ENCODE peak calls at places on chromosomes 6 and 20, in five cellular contexts. X is HepG2, L is GM12878, H is WTC11, D is A549. O is an unnamed sample.

GRCh38 chr6:10690651-10691445 is 3.6 kb downstream of the C6orf52 start:
- DNase-seq in X (no peak), L (no peak), H (no peak), D (no peak), O (no peak)

GRCh38 chr6:165551828-165552227 is 111.2 kb downstream of the PDE10A start:
- DNase-seq in X (no peak), L (no peak), H (no peak), D (no peak), O (no peak)

GRCh38 chr6:33860706-33861474 is 57.1 kb upstream of the MLN start:
- DNase-seq in X (no peak), L (no peak), H (no peak), D (no peak), O (no peak)

GRCh38 chr6:43712590-43712989 is 25.0 kb upstream of the MRPS18A start:
- DNase-seq in X (no peak), L (no peak), H (no peak), D (no peak), O (no peak)

GRCh38 chr6:50956014-50956413 is 137.3 kb downstream of the TFAP2B start:
- DNase-seq in X (no peak), L (no peak), H (no peak), D (no peak), O (peak; percentile 29)

GRCh38 chr20:11511816-11512215 is 405.9 kb upstream of the BTBD3 start:
- DNase-seq in X (no peak), L (peak; percentile 5), H (no peak), D (no peak), O (no peak)

GRCh38 chr6:82118150-82118562 is 129.4 kb downstream of the IBTK start:
- DNase-seq in X (no peak), L (no peak), H (no peak), D (no peak), O (no peak)

GRCh38 chr6:43891072-43891870 is 121.3 kb downstream of the VEGFA start:
- DNase-seq in X (no peak), L (no peak), H (peak; percentile 35), D (no peak), O (no peak)

GRCh38 chr6:119742188-119742803 is 392.7 kb upstream of the MAN1A1 start:
- DNase-seq in X (peak; percentile 54), L (no peak), H (peak; percentile 86), D (peak; percentile 28), O (peak; percentile 80)

GRCh38 chr6:89353118-89353556 is 615 bp upstream of the UBE2J1 start:
- DNase-seq in X (no peak), L (no peak), H (no peak), D (no peak), O (no peak)

GRCh38 chr6:88908598-88909548 is 54.5 kb downstream of the RNGTT start:
- DNase-seq in X (no peak), L (no peak), H (no peak), D (no peak), O (no peak)

GRCh38 chr6:117034547-117034946 is 157.5 kb downstream of the RFX6 start:
- DNase-seq in X (no peak), L (no peak), H (no peak), D (no peak), O (no peak)

GRCh38 chr20:53639647-53640440 is 46.2 kb upstream of the ZNF217 start:
- DNase-seq in X (no peak), L (no peak), H (no peak), D (no peak), O (no peak)
- TF ChIP-seq ESRRA in X (no peak), L (no peak), H (no peak), D (no peak), O (no peak)

GRCh38 chr20:61757678-61758555 is 307.8 kb downstream of the TAF4 start:
- DNase-seq in X (no peak), L (no peak), H (no peak), D (no peak), O (no peak)
- TF ChIP-seq ESRRA in X (no peak), L (no peak), H (no peak), D (no peak), O (no peak)

DNA sequence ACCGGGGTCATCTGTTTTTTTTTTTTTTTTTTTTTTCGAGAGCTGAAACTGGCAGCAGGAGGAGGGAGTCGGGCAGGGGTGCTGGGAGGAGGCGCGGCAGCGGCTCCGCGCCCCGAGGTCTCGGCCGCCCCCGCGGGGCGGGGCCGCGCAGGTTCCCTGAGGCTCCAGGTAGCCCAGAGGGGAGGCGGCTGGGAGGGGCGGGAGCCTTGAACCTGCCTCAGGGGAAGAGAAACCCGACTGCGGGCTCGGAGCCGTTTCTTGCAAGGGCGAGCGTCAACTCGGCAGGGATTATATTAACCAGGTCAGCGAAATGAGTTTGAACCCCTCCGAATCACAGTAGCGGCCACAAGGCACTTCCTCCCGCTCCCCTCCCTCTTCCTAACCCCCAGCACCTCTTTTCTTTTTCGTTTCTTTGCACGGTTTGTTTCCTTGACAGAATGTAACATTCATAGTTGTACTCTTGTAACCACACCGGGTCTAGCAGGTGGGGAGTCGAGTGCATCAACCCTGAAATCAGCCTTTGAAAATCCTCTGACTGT is 2.0 kb downstream of the MYB start:
- DNase-seq in X (no peak), L (no peak), H (peak; percentile 68), D (no peak), O (peak; percentile 76)
- TF ChIP-seq ESRRA in X (no peak), L (no peak), H (no peak), D (no peak), O (no peak)

DNA sequence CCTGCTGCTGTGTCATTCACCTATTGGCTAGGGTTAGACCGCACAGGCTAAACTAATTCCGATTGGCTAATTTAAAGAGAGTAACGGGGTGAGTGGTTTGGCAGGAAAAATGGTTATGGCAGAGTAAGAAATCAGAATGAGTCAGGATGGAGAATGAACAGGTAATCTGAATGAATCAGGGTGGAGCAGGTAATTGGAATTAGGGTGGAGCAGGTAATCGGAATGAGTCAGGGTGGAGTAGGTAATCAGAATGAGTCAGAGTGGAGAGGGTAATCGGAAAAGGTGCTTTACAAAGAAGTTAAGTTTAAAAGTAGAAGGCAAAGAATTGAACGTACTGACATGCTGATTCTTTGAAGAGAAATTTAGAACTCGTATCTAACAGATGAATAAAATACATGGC is 11.7 kb downstream of the SLC35A1 start:
- DNase-seq in X (no peak), L (no peak), H (no peak), D (no peak), O (no peak)
- TF ChIP-seq ESRRA in X (no peak), L (no peak), H (no peak), D (no peak), O (no peak)

DNA sequence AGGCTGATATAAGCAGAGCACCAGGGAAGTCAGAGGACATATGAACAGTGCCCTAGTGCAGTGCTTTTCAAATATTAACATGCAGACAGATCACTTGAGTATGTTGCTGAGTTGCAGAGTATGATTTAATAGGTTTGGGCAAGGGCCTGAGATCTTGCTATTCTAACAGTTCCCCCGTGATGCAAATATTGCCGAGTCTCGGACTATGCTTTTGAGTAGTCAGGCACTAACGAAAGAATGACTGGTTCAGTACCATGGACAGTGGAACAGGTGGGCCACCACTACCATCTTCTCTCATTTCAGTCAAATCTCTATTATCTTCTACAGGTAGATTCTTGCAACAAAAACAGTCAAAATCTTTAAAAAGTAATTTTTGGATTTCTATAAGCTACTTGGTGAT is 3.7 kb upstream of the TMEM200A start:
- DNase-seq in X (peak; percentile 25), L (no peak), H (peak; percentile 19), D (no peak), O (peak; percentile 31)
- TF ChIP-seq ESRRA in X (no peak), L (no peak), H (no peak), D (no peak), O (no peak)

GRCh38 chr6:28774292-28775051 is 149.3 kb downstream of the TRIM27 start:
- DNase-seq in X (no peak), L (no peak), H (no peak), D (no peak), O (no peak)
- TF ChIP-seq ESRRA in X (no peak), L (no peak), H (no peak), D (no peak), O (no peak)

DNA sequence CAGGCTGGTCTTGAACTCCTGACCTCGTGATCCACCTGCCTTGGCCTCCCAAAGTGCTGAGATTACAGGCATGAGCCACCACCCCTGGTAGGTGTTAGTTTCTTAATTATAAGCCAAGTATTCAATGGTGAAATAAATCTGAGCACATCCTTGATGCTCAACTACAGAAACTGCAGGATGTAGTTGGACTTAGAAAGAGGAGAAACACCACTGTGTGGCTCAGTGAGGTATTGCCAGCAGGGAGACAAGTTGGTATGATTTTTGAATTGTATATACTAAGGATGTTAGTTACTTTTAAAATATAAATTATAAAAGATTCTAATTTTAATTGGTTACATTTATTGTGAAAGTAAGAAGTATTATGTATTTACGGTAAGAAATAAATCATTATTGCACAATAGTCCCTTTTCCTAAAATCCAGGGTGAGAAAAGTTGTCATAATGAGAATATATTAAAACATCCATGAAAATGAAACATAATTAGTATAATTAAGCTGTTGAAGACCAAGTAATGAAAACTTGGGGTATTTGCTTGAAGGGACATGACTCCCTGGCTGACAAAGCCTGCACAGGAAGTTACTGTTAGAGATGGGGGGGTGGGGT is 17.6 kb downstream of the SLC18B1 start:
- DNase-seq in X (peak; percentile 19), L (no peak), H (no peak), D (peak; percentile 22), O (no peak)
- TF ChIP-seq ESRRA in X (no peak), L (no peak), H (no peak), D (no peak), O (no peak)

GRCh38 chr20:39961667-39962066 is 727.4 kb downstream of the MAFB start:
- DNase-seq in X (no peak), L (no peak), H (no peak), D (no peak), O (no peak)

DNA sequence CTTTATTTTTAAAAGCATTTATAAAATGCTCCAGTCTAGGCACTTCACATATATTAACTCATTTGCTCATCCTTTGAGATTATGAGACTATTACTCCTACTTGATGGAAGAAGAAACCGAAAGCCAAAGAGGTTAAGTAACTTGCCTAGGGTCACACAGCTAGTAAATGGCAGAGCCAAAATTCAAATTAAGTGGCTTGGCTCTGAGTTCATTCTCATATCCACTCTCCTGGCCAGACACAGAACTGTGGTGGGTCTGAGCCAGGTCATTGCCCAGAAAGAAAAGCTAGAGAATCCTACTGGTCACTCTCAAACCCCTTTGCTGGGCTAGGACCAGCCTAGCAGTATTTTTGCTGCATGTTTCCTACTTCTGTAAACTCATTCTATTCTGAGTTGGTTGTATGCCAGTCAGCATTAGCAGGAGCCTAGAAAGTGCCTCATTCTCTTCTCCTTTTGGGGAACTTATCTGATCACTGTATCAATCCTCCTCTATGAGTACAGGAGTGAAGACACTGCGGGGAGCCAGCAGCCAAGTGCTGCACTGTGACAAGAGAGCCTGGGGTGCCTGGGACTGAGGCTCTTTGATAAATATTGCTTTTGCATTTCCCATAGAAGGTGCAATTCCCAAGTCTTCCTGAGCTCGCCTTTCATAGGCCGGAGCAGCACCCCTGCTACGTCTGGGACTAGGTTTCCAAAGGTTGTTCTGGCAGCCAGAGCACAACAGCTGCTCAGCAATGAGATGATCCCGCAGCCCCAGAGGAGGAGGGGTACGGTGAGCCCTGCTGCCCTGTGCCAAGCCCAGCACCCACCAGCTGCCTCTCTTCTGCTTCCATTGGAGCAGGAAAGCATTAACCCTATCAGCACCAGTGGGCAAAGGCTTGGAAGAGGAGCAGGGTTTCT is 728.3 kb downstream of the MAFB start:
- DNase-seq in X (no peak), L (no peak), H (peak; percentile 32), D (no peak), O (no peak)
- TF ChIP-seq ESRRA in X (no peak), L (no peak), H (no peak), D (no peak), O (no peak)

GRCh38 chr20:23022849-23023248 is 12.3 kb upstream of the SSTR4 start:
- DNase-seq in X (no peak), L (no peak), H (no peak), D (no peak), O (no peak)
- TF ChIP-seq ESRRA in X (no peak), L (no peak), H (no peak), D (no peak), O (no peak)

O was measured in K562.